ENCODE peak calls at places on chromosomes 11 and 22, in seven cellular contexts. One of them, this sample, is unnamed.

GRCh38 chr11:102407901-102408300 is 44.7 kb downstream of the TMEM123 start:
- DNase-seq in breast epithelium: no peak
- DNase-seq in endothelial cell of umbilical vein: peak
- DNase-seq in uterus: no peak
- DNase-seq in tibial nerve: no peak
- DNase-seq in NB4: no peak
- DNase-seq in esophagus muscularis mucosa: no peak
- DNase-seq in this sample: no peak

GRCh38 chr22:50507421-50507990 is at the start of gene LMF2:
- DNase-seq in esophagus muscularis mucosa: peak
- DNase-seq in uterus: peak
- DNase-seq in endothelial cell of umbilical vein: peak
- DNase-seq in NB4: peak
- DNase-seq in tibial nerve: peak
- DNase-seq in breast epithelium: peak
- DNase-seq in this sample: peak

GRCh38 chr11:2579315-2580060 is 120.3 kb downstream of the KCNQ1OT1 start:
- DNase-seq in NB4: no peak
- DNase-seq in breast epithelium: no peak
- DNase-seq in uterus: peak
- DNase-seq in esophagus muscularis mucosa: no peak
- DNase-seq in tibial nerve: no peak
- DNase-seq in endothelial cell of umbilical vein: no peak
- DNase-seq in this sample: no peak

GRCh38 chr22:25120093-25120561 is 79.5 kb upstream of the CRYBB3 start:
- DNase-seq in tibial nerve: no peak
- DNase-seq in uterus: peak
- DNase-seq in NB4: no peak
- DNase-seq in endothelial cell of umbilical vein: peak
- DNase-seq in esophagus muscularis mucosa: no peak
- DNase-seq in breast epithelium: peak
- DNase-seq in this sample: peak

GRCh38 chr22:19446603-19447387 is 716 bp downstream of the C22orf39 start:
- DNase-seq in tibial nerve: no peak
- DNase-seq in breast epithelium: no peak
- DNase-seq in uterus: no peak
- DNase-seq in NB4: no peak
- DNase-seq in esophagus muscularis mucosa: no peak
- DNase-seq in endothelial cell of umbilical vein: no peak
- DNase-seq in this sample: no peak

GRCh38 chr22:20792966-20793332 is 19.0 kb downstream of the SERPIND1 start:
- DNase-seq in esophagus muscularis mucosa: no peak
- DNase-seq in uterus: no peak
- DNase-seq in tibial nerve: no peak
- DNase-seq in breast epithelium: no peak
- DNase-seq in endothelial cell of umbilical vein: no peak
- DNase-seq in NB4: no peak
- DNase-seq in this sample: no peak

GRCh38 chr22:20131593-20131855 is at the start of gene ZDHHC8:
- DNase-seq in uterus: no peak
- DNase-seq in tibial nerve: no peak
- DNase-seq in endothelial cell of umbilical vein: no peak
- DNase-seq in esophagus muscularis mucosa: no peak
- DNase-seq in breast epithelium: no peak
- DNase-seq in NB4: peak
- DNase-seq in this sample: no peak

GRCh38 chr11:1881442-1882264 is 10.0 kb downstream of the PRR33 start:
- DNase-seq in endothelial cell of umbilical vein: no peak
- DNase-seq in esophagus muscularis mucosa: no peak
- DNase-seq in tibial nerve: no peak
- DNase-seq in NB4: peak
- DNase-seq in breast epithelium: no peak
- DNase-seq in uterus: peak
- DNase-seq in this sample: no peak

GRCh38 chr11:86741489-86742435 is 58.6 kb upstream of the PRSS23 start:
- DNase-seq in uterus: no peak
- DNase-seq in tibial nerve: no peak
- DNase-seq in NB4: no peak
- DNase-seq in endothelial cell of umbilical vein: peak
- DNase-seq in breast epithelium: no peak
- DNase-seq in esophagus muscularis mucosa: no peak
- DNase-seq in this sample: no peak

GRCh38 chr11:116424615-116425261 is 348.0 kb downstream of the BUD13 start:
- DNase-seq in uterus: no peak
- DNase-seq in endothelial cell of umbilical vein: peak
- DNase-seq in NB4: no peak
- DNase-seq in tibial nerve: no peak
- DNase-seq in esophagus muscularis mucosa: no peak
- DNase-seq in breast epithelium: no peak
- DNase-seq in this sample: no peak

GRCh38 chr22:35726398-35726797 is 8.7 kb downstream of the APOL5 start:
- DNase-seq in breast epithelium: no peak
- DNase-seq in uterus: no peak
- DNase-seq in NB4: no peak
- DNase-seq in tibial nerve: no peak
- DNase-seq in endothelial cell of umbilical vein: no peak
- DNase-seq in esophagus muscularis mucosa: no peak
- DNase-seq in this sample: no peak

GRCh38 chr11:3124821-3125220 is 40.3 kb downstream of the OSBPL5 start:
- DNase-seq in uterus: peak
- DNase-seq in endothelial cell of umbilical vein: no peak
- DNase-seq in esophagus muscularis mucosa: no peak
- DNase-seq in NB4: no peak
- DNase-seq in breast epithelium: no peak
- DNase-seq in tibial nerve: no peak
- DNase-seq in this sample: no peak

DNA sequence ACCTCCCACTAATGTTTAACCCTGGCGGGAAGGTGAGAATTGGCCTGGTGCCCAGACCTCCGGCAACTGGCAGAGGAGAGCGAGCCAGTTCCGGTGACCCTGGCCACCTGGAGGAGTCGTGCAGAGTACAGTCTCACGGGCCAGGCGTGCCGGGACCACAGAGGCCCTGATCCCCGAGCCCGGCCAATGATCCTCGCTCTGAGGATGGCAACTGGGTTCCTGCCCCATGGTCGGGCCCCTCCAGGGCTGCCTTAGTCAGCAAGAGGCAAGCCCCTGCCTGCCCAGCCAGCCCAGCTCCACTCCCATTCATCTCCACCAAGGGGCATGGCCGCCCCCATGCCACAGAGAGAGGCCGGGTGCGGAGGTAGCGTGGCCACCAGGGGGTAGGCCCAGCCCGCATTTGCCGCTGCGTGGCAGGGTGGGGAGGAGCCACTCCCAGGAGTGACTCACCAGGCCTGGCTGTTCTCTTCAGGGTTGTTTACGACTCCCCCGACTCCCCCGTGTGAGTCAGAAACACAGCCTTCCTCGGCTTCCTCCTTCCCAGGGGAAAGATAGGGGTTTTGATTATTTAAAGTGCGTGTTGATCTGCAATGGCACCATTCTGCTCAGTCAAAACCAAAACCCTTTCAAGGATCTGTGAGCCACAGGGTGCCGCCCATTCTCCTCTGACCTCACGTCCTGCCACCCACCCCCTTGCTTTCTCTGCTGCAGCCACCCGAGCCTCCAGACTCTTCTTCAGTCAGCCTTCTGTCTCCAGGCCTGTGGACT is at the start of gene SLC25A45:
- DNase-seq in endothelial cell of umbilical vein: peak
- DNase-seq in breast epithelium: peak
- DNase-seq in tibial nerve: peak
- DNase-seq in esophagus muscularis mucosa: peak
- DNase-seq in NB4: peak
- DNase-seq in uterus: peak
- DNase-seq in this sample: peak
- TF ChIP-seq POLR2A in endothelial cell of umbilical vein: peak
- TF ChIP-seq POLR2A in breast epithelium: peak
- TF ChIP-seq POLR2A in tibial nerve: peak
- TF ChIP-seq POLR2A in esophagus muscularis mucosa: no peak
- TF ChIP-seq POLR2A in NB4: no peak
- TF ChIP-seq POLR2A in uterus: peak
- TF ChIP-seq POLR2A in this sample: peak

GRCh38 chr11:72001834-72002591 is 3.3 kb downstream of the IL18BP start:
- DNase-seq in endothelial cell of umbilical vein: no peak
- DNase-seq in tibial nerve: no peak
- DNase-seq in breast epithelium: no peak
- DNase-seq in NB4: no peak
- DNase-seq in esophagus muscularis mucosa: no peak
- DNase-seq in uterus: no peak
- DNase-seq in this sample: no peak

GRCh38 chr11:72004515-72005346 is 6.0 kb downstream of the IL18BP start:
- DNase-seq in esophagus muscularis mucosa: no peak
- DNase-seq in uterus: no peak
- DNase-seq in endothelial cell of umbilical vein: no peak
- DNase-seq in breast epithelium: no peak
- DNase-seq in tibial nerve: no peak
- DNase-seq in NB4: no peak
- DNase-seq in this sample: no peak

GRCh38 chr11:72005347-72006260 is 6.9 kb downstream of the IL18BP start:
- DNase-seq in breast epithelium: no peak
- DNase-seq in tibial nerve: no peak
- DNase-seq in uterus: peak
- DNase-seq in endothelial cell of umbilical vein: peak
- DNase-seq in esophagus muscularis mucosa: no peak
- DNase-seq in NB4: no peak
- DNase-seq in this sample: no peak

GRCh38 chr11:72002841-72003775 is 4.4 kb downstream of the IL18BP start:
- DNase-seq in NB4: no peak
- DNase-seq in esophagus muscularis mucosa: no peak
- DNase-seq in endothelial cell of umbilical vein: no peak
- DNase-seq in breast epithelium: no peak
- DNase-seq in tibial nerve: no peak
- DNase-seq in uterus: no peak
- DNase-seq in this sample: no peak

DNA sequence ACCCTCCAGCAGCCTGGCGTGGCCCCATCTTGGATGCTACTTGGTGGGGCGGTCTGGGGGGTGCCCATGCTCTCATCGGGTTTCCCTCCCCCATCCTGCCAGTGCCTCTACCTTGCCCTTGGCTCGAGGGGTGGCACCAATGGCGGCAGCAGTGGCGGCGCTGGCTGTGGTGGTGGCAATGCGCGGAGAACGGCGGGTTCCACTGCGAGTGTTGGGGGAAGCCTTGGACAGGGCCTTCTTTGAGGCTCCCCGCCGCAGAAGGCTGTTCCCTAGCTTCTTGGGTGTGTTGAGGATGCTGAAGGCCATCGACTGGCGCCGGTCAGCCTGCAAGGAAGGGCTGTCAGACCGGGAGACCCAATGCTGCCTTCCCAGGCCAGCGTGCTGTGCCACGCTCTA is 5.1 kb downstream of the IL18BP start:
- DNase-seq in endothelial cell of umbilical vein: no peak
- DNase-seq in esophagus muscularis mucosa: no peak
- DNase-seq in tibial nerve: no peak
- DNase-seq in breast epithelium: no peak
- DNase-seq in NB4: no peak
- DNase-seq in uterus: no peak
- DNase-seq in this sample: no peak
- TF ChIP-seq POLR2A in endothelial cell of umbilical vein: no peak
- TF ChIP-seq POLR2A in esophagus muscularis mucosa: no peak
- TF ChIP-seq POLR2A in tibial nerve: no peak
- TF ChIP-seq POLR2A in breast epithelium: no peak
- TF ChIP-seq POLR2A in NB4: no peak
- TF ChIP-seq POLR2A in uterus: no peak
- TF ChIP-seq POLR2A in this sample: no peak

GRCh38 chr11:71449596-71449995 is 1.4 kb upstream of the DHCR7 start:
- DNase-seq in endothelial cell of umbilical vein: no peak
- DNase-seq in esophagus muscularis mucosa: no peak
- DNase-seq in breast epithelium: no peak
- DNase-seq in uterus: no peak
- DNase-seq in NB4: no peak
- DNase-seq in tibial nerve: no peak
- DNase-seq in this sample: no peak

GRCh38 chr11:71446942-71447688 is 1.1 kb downstream of the DHCR7 start:
- DNase-seq in tibial nerve: peak
- DNase-seq in uterus: no peak
- DNase-seq in NB4: peak
- DNase-seq in esophagus muscularis mucosa: no peak
- DNase-seq in breast epithelium: peak
- DNase-seq in endothelial cell of umbilical vein: peak
- DNase-seq in this sample: no peak

GRCh38 chr11:71450507-71450906 is 2.3 kb upstream of the DHCR7 start:
- DNase-seq in uterus: no peak
- DNase-seq in tibial nerve: no peak
- DNase-seq in endothelial cell of umbilical vein: no peak
- DNase-seq in NB4: no peak
- DNase-seq in esophagus muscularis mucosa: no peak
- DNase-seq in breast epithelium: no peak
- DNase-seq in this sample: no peak

GRCh38 chr11:71447791-71448256 is 369 bp downstream of the DHCR7 start:
- DNase-seq in NB4: peak
- DNase-seq in breast epithelium: no peak
- DNase-seq in endothelial cell of umbilical vein: peak
- DNase-seq in tibial nerve: no peak
- DNase-seq in uterus: no peak
- DNase-seq in esophagus muscularis mucosa: no peak
- DNase-seq in this sample: no peak

DNA sequence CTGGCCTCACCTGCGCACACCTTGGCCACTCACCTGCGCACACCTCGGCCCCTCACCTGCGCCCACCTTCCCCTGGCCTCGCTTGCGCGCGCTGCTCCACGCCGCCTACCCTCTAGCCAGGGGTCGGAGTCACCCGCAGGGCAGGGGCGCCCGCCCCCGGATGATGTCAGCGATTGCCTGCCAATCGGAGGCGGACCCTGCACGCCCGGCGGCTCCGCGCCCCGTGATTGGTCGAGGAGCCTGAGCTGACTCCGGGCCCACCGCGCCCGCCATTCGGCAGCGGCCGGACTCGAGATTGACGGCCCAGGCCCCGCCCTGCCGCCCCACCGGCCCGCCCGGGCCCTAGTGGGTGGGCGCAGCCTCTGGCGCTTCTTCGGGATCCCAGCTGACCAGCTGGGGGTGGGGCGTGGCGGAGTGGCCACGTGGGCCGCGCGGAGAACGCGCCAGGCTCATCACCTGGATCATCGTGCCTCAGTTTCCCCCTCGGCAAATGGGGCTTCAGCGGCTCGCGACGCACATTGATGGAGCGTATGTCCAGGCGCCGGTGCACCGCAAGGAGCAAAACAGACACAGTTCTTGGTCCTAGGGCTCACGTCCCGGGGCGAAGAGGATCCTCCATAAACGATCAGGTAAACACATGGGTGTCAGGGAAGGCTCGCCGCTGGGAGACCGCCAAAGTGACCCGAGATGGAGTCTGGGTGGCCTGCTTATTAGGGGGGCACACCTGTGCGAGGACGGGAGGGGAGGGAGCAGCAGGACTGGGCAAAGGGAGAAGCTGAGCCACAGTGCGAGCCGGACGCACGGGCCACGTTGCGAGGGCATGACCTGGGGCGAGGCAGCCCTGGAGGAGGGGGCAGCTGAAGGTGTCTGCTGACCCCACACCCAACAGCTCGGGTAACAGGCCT is at the start of gene DHCR7:
- DNase-seq in breast epithelium: peak
- DNase-seq in uterus: peak
- DNase-seq in endothelial cell of umbilical vein: peak
- DNase-seq in tibial nerve: peak
- DNase-seq in esophagus muscularis mucosa: peak
- DNase-seq in NB4: peak
- DNase-seq in this sample: peak
- TF ChIP-seq POLR2A in breast epithelium: peak
- TF ChIP-seq POLR2A in uterus: peak
- TF ChIP-seq POLR2A in endothelial cell of umbilical vein: peak
- TF ChIP-seq POLR2A in tibial nerve: no peak
- TF ChIP-seq POLR2A in esophagus muscularis mucosa: peak
- TF ChIP-seq POLR2A in NB4: peak
- TF ChIP-seq POLR2A in this sample: peak

GRCh38 chr11:114315749-114316368 is 19.7 kb downstream of the NNMT start:
- DNase-seq in esophagus muscularis mucosa: peak
- DNase-seq in endothelial cell of umbilical vein: peak
- DNase-seq in NB4: no peak
- DNase-seq in tibial nerve: no peak
- DNase-seq in breast epithelium: no peak
- DNase-seq in uterus: peak
- DNase-seq in this sample: no peak
- TF ChIP-seq POLR2A in esophagus muscularis mucosa: no peak
- TF ChIP-seq POLR2A in endothelial cell of umbilical vein: no peak
- TF ChIP-seq POLR2A in NB4: no peak
- TF ChIP-seq POLR2A in tibial nerve: no peak
- TF ChIP-seq POLR2A in breast epithelium: no peak
- TF ChIP-seq POLR2A in uterus: no peak
- TF ChIP-seq POLR2A in this sample: no peak